ENCODE peak calls at places on chromosomes 4 and X, in seven cellular contexts. V is astrocyte; G is cardiac muscle cell; J is pancreas; Q is effector memory CD4-positive, alpha-beta T cell; M is fibroblast of lung; N is right atrium auricular region. E is an unnamed sample.
A peak's percentile ranks its signal among the peaks of the same experiment; 100 is the strongest.

GRCh38 chr4:173192375-173193162 is 24.0 kb downstream of the GALNT7 start:
- DNase-seq in V (no peak), G (no peak), J (no peak), Q (no peak), M (no peak), N (no peak), E (no peak)

GRCh38 chr4:52643846-52644245 is 15.3 kb downstream of the USP46 start:
- DNase-seq in V (peak; percentile 71), G (peak; percentile 76), J (peak; percentile 80), Q (no peak), M (peak; percentile 78), N (peak; percentile 87), E (peak; percentile 77)

GRCh38 chr4:1797861-1798529 is 4.9 kb downstream of the FGFR3 start:
- DNase-seq in V (no peak), G (no peak), J (peak; percentile 78), Q (no peak), M (no peak), N (no peak), E (no peak)

GRCh38 chr4:163606885-163607284 is 112.4 kb downstream of the TMA16 start:
- DNase-seq in V (no peak), G (no peak), J (no peak), Q (no peak), M (no peak), N (no peak), E (no peak)

GRCh38 chr4:19728773-19729172 is 522.9 kb upstream of the SLIT2 start:
- DNase-seq in V (peak; percentile 60), G (no peak), J (no peak), Q (no peak), M (peak; percentile 65), N (no peak), E (no peak)

GRCh38 chr4:79248610-79249009 is 77.3 kb downstream of the NAA11 start:
- DNase-seq in V (no peak), G (no peak), J (peak; percentile 23), Q (no peak), M (no peak), N (no peak), E (no peak)

GRCh38 chrX:101287402-101287801 is 3.7 kb downstream of the TAF7L start:
- DNase-seq in V (peak; percentile 8), G (peak; percentile 56), J (no peak), Q (no peak), M (peak; percentile 14), N (no peak), E (no peak)

GRCh38 chr4:107896158-107896645 is 35.1 kb upstream of the CYP2U1 start:
- DNase-seq in V (peak; percentile 100), G (peak; percentile 90), J (no peak), Q (no peak), M (peak; percentile 100), N (no peak), E (no peak)

GRCh38 chrX:4830880-4831557 is 1117.6 kb upstream of the PRKX start:
- DNase-seq in V (no peak), G (no peak), J (no peak), Q (no peak), M (peak; percentile 1), N (no peak), E (no peak)

GRCh38 chrX:118226060-118226428 is 109.4 kb upstream of the KLHL13 start:
- DNase-seq in V (peak; percentile 14), G (peak; percentile 16), J (no peak), Q (no peak), M (peak; percentile 20), N (no peak), E (no peak)

GRCh38 chr4:151541438-151542071 is 132.6 kb downstream of the FHIP1A start:
- DNase-seq in V (peak; percentile 85), G (peak; percentile 65), J (no peak), Q (no peak), M (peak; percentile 85), N (no peak), E (no peak)

GRCh38 chr4:273312-274017 is 31.8 kb downstream of the ZNF732 start:
- DNase-seq in V (no peak), G (no peak), J (no peak), Q (no peak), M (no peak), N (no peak), E (no peak)
- H3K9me3 ChIP-seq in V (peaks cover 29% of the 10 kb centered on the region), G (peaks cover 6% of the 10 kb centered on the region), J (no peaks in the 10 kb centered on the region), Q (peaks cover 44% of the 10 kb centered on the region), M (peaks cover 2% of the 10 kb centered on the region), N (peaks cover 25% of the 10 kb centered on the region), E (peaks cover 86% of the 10 kb centered on the region)

DNA sequence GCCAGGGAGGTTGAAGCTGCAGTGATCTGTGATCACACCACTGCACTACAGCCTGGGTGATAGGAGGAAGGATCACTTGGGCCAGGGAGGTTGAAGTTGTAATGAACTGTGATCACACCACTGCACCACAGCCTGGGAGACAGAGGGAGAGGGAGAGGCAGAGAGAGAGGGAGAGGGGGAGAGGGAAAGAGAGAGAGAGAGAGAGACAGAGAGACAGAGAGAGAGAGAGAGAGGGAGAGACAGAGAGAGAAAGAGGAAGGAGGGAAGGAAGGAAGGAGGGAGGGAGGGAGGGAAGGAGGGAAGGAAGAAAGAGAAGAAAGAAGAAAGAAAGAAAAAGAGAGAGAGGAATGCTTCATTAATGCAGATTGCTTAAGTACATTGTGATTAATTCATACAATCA is 15.2 kb upstream of the MAP9 start:
- DNase-seq in V (no peak), G (no peak), J (no peak), Q (no peak), M (no peak), N (no peak), E (no peak)
- H3K27ac ChIP-seq in V (no peak overlapping the region), G (no peak overlapping the region), J (no peak overlapping the region), Q (no peak overlapping the region), M (peak overlapping the region; percentile 35), N (no peak overlapping the region), E (no peak overlapping the region)

GRCh38 chrX:78946178-78946896 is 1.1 kb downstream of the P2RY10 start:
- DNase-seq in V (no peak), G (no peak), J (no peak), Q (no peak), M (no peak), N (no peak), E (no peak)

GRCh38 chrX:78945186-78945912 is at the start of gene P2RY10:
- DNase-seq in V (no peak), G (no peak), J (no peak), Q (peak; percentile 5), M (no peak), N (no peak), E (no peak)

GRCh38 chrX:78950157-78950556 is 5.0 kb downstream of the P2RY10 start:
- DNase-seq in V (no peak), G (no peak), J (no peak), Q (no peak), M (no peak), N (no peak), E (no peak)

DNA sequence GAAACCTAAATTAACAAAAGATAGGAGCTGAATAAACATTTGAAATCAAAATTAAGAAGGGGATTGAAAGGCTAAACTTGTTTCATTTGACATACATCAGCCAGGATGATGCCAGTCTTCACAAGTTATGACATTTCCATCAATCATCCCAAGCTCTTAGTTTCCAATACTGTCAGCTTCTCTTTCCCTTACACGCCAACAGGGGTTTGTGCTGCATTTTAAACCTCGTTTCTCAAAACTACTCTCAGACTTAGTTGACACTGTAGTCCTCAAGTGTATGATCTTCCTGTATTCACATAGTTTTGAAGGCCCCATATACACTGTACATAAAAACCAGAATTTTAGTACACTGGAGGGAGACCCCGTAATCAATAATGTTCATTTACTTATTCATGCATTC is 840 bp upstream of the P2RY10 start:
- DNase-seq in V (no peak), G (no peak), J (no peak), Q (no peak), M (no peak), N (no peak), E (no peak)
- H3K9me3 ChIP-seq in V (no peaks in the 10 kb centered on the region), G (no peaks in the 10 kb centered on the region), J (no peaks in the 10 kb centered on the region), Q (no peaks in the 10 kb centered on the region), M (no peaks in the 10 kb centered on the region), N (no peaks in the 10 kb centered on the region), E (no peaks in the 10 kb centered on the region)

DNA sequence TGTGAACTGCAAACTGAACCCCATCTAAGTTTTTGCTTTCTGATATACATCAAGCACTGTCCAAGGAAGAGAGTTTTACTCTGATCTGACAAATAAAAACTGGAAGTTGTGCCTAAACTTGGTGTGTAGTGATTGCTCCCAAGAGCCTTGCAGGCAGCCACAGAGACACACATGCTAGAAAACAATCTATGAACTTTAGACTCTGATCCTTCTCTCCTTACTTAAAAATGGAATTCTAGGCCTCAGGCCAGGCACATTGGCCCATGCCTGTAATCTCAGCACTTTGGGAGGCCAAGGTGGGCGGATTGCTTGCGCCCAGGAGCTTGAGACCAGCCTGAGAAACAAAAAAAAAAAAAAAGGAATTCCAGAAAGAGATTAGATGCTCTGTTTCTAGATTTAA is 45.7 kb upstream of the S100G start:
- DNase-seq in V (no peak), G (peak; percentile 27), J (no peak), Q (no peak), M (peak; percentile 19), N (no peak), E (no peak)
- H3K27ac ChIP-seq in V (peak overlapping the region; percentile 59), G (peak overlapping the region; percentile 77), J (no peak overlapping the region), Q (peak overlapping the region; percentile 18), M (no peak overlapping the region), N (peak overlapping the region; percentile 64), E (no peak overlapping the region)

GRCh38 chr4:28015996-28016395 is 1155.4 kb downstream of the STIM2 start:
- DNase-seq in V (no peak), G (no peak), J (no peak), Q (no peak), M (no peak), N (no peak), E (no peak)
- H3K9me3 ChIP-seq in V (no peaks in the 10 kb centered on the region), G (no peaks in the 10 kb centered on the region), J (no peaks in the 10 kb centered on the region), Q (no peaks in the 10 kb centered on the region), M (no peaks in the 10 kb centered on the region), N (no peaks in the 10 kb centered on the region), E (no peaks in the 10 kb centered on the region)

GRCh38 chrX:73867144-73867543 is 304.1 kb downstream of the CHIC1 start:
- DNase-seq in V (no peak), G (no peak), J (no peak), Q (no peak), M (no peak), N (no peak), E (no peak)

GRCh38 chrX:73868916-73869315 is 305.9 kb downstream of the CHIC1 start:
- DNase-seq in V (no peak), G (no peak), J (no peak), Q (no peak), M (no peak), N (no peak), E (no peak)

GRCh38 chrX:73863852-73864251 is 300.9 kb downstream of the CHIC1 start:
- DNase-seq in V (no peak), G (no peak), J (no peak), Q (no peak), M (no peak), N (peak; percentile 50), E (no peak)

GRCh38 chrX:73859622-73860021 is 296.6 kb downstream of the CHIC1 start:
- DNase-seq in V (no peak), G (no peak), J (no peak), Q (no peak), M (no peak), N (no peak), E (no peak)

DNA sequence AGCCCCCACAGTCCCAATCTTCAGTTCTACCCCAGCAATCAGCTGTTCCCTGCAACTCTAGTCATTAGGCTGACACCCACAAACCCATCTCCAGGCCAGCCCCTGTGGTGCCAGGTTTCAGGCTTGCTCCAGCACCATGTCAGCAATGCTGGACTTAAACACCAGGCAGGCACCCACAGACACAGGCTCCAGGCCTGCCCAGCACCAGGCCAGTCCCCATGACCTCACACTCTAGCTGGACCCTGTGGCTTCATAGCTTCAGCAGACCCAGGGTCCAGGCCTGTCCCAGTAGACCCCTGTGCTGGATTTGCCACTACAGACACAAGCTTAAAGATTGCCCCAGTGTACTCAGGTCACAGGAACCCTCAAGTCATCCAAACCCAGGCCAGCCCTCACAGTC is 300.3 kb downstream of the CHIC1 start:
- DNase-seq in V (no peak), G (no peak), J (no peak), Q (no peak), M (no peak), N (no peak), E (no peak)
- H3K27ac ChIP-seq in V (no peak overlapping the region), G (no peak overlapping the region), J (no peak overlapping the region), Q (no peak overlapping the region), M (no peak overlapping the region), N (no peak overlapping the region), E (no peak overlapping the region)

E was measured in thoracic aorta.